ENCODE peak calls at places on chromosomes 1 and 21, in eight cellular contexts. E is activated B cell treated with CpG ODN at 0.5 μM for 24 hours; V is left lung; U is NCI-H1092; X is naive thymus-derived CD8-positive, alpha-beta T cell; F is astrocyte of the spinal cord; D is GM04503; J is NCI-H1930. W is an unnamed sample.

GRCh38 chr1:240099748-240100147 is 8.1 kb downstream of the FMN2 start:
- DNase-seq in E (no peak), V (no peak), U (no peak), X (no peak), F (no peak), D (no peak), J (no peak), W (no peak)

GRCh38 chr1:17204546-17205440 is at the start of gene PADI1:
- DNase-seq in E (no peak), V (no peak), U (no peak), X (no peak), F (no peak), D (no peak), J (no peak), W (peak; percentile 51)

GRCh38 chr1:16998589-16998988 is 13.1 kb downstream of the ATP13A2 start:
- DNase-seq in E (no peak), V (no peak), U (no peak), X (no peak), F (peak; percentile 44), D (no peak), J (no peak), W (no peak)

GRCh38 chr1:152013664-152014237 is 20.1 kb upstream of the S100A10 start:
- DNase-seq in E (no peak), V (no peak), U (no peak), X (no peak), F (peak; percentile 54), D (no peak), J (no peak), W (no peak)

GRCh38 chr1:230073371-230074035 is 6.5 kb downstream of the GALNT2 start:
- DNase-seq in E (no peak), V (no peak), U (no peak), X (no peak), F (peak; percentile 59), D (no peak), J (no peak), W (no peak)

GRCh38 chr21:29322570-29322957 is 23.8 kb downstream of the BACH1 start:
- DNase-seq in E (no peak), V (no peak), U (no peak), X (no peak), F (no peak), D (no peak), J (no peak), W (no peak)

GRCh38 chr1:6208723-6209660 is 3.1 kb downstream of the RNF207 start:
- DNase-seq in E (no peak), V (no peak), U (peak; percentile 82), X (no peak), F (peak; percentile 26), D (no peak), J (peak; percentile 28), W (peak; percentile 86)

GRCh38 chr1:246324711-246325110 is 182.4 kb downstream of the SMYD3 start:
- DNase-seq in E (no peak), V (no peak), U (no peak), X (no peak), F (no peak), D (no peak), J (no peak), W (no peak)

GRCh38 chr1:181655756-181656155 is 172.4 kb downstream of the CACNA1E start:
- DNase-seq in E (no peak), V (no peak), U (no peak), X (no peak), F (peak; percentile 8), D (no peak), J (no peak), W (no peak)

GRCh38 chr1:202144510-202145324 is at the start of gene ARL8A:
- DNase-seq in E (peak; percentile 73), V (peak; percentile 81), U (peak; percentile 35), X (peak; percentile 45), F (peak; percentile 25), D (no peak), J (no peak), W (peak; percentile 92)

GRCh38 chr1:218674280-218674773 is 329.2 kb downstream of the TGFB2 start:
- DNase-seq in E (no peak), V (peak; percentile 42), U (no peak), X (no peak), F (peak; percentile 94), D (peak; percentile 43), J (no peak), W (no peak)

GRCh38 chr1:228308628-228309547 is 97.7 kb downstream of the TRIM11 start:
- DNase-seq in E (peak; percentile 7), V (peak; percentile 24), U (no peak), X (no peak), F (no peak), D (no peak), J (no peak), W (no peak)

GRCh38 chr1:8035289-8035688 is 9.2 kb upstream of the ERRFI1 start:
- DNase-seq in E (no peak), V (no peak), U (no peak), X (no peak), F (no peak), D (no peak), J (no peak), W (no peak)

GRCh38 chr21:42609806-42610205 is 43.6 kb upstream of the PDE9A start:
- DNase-seq in E (no peak), V (no peak), U (no peak), X (peak; percentile 19), F (no peak), D (no peak), J (no peak), W (no peak)

W was measured in posterior vena cava.